ENCODE peak calls at places on chromosomes 1 and 21, in seven cellular contexts. One of them, this sample, is unnamed.
A peak's percentile ranks its signal among the peaks of the same experiment; 100 is the strongest.

GRCh38 chr1:42430286-42430685 is 25.5 kb downstream of the ZMYND12 start:
- DNase-seq in HCT116: no peak
- DNase-seq in endothelial cell of umbilical vein: no peak
- DNase-seq in right lobe of liver: no peak
- DNase-seq in heart left ventricle: no peak
- DNase-seq in transverse colon: no peak
- DNase-seq in ovary: no peak
- DNase-seq in this sample: no peak

GRCh38 chr1:114428083-114428754 is 82.8 kb downstream of the TRIM33 start:
- DNase-seq in ovary: no peak
- DNase-seq in heart left ventricle: no peak
- DNase-seq in endothelial cell of umbilical vein: peak; percentile 43
- DNase-seq in right lobe of liver: no peak
- DNase-seq in HCT116: no peak
- DNase-seq in transverse colon: no peak
- DNase-seq in this sample: no peak

GRCh38 chr1:7069888-7070287 is 284.6 kb downstream of the CAMTA1 start:
- DNase-seq in transverse colon: no peak
- DNase-seq in heart left ventricle: no peak
- DNase-seq in right lobe of liver: no peak
- DNase-seq in ovary: peak; percentile 21
- DNase-seq in HCT116: no peak
- DNase-seq in endothelial cell of umbilical vein: peak; percentile 1
- DNase-seq in this sample: no peak

GRCh38 chr1:113452921-113453770 is 62.8 kb downstream of the MAGI3 start:
- DNase-seq in transverse colon: peak; percentile 14
- DNase-seq in ovary: no peak
- DNase-seq in right lobe of liver: no peak
- DNase-seq in heart left ventricle: no peak
- DNase-seq in HCT116: peak; percentile 39
- DNase-seq in endothelial cell of umbilical vein: peak; percentile 60
- DNase-seq in this sample: no peak

GRCh38 chr1:174812026-174812425 is 187.7 kb upstream of the CACYBP start:
- DNase-seq in heart left ventricle: no peak
- DNase-seq in endothelial cell of umbilical vein: no peak
- DNase-seq in HCT116: no peak
- DNase-seq in transverse colon: no peak
- DNase-seq in ovary: no peak
- DNase-seq in right lobe of liver: no peak
- DNase-seq in this sample: no peak

GRCh38 chr1:245306628-245307410 is 152.0 kb downstream of the KIF26B start:
- DNase-seq in right lobe of liver: no peak
- DNase-seq in transverse colon: no peak
- DNase-seq in ovary: no peak
- DNase-seq in endothelial cell of umbilical vein: no peak
- DNase-seq in heart left ventricle: no peak
- DNase-seq in HCT116: no peak
- DNase-seq in this sample: no peak

GRCh38 chr21:18369115-18369514 is 34.5 kb downstream of the TMPRSS15 start:
- DNase-seq in transverse colon: no peak
- DNase-seq in heart left ventricle: no peak
- DNase-seq in endothelial cell of umbilical vein: peak; percentile 1
- DNase-seq in HCT116: no peak
- DNase-seq in ovary: no peak
- DNase-seq in right lobe of liver: no peak
- DNase-seq in this sample: no peak

GRCh38 chr1:162498442-162498785 is 796 bp downstream of the UHMK1 start:
- DNase-seq in HCT116: no peak
- DNase-seq in heart left ventricle: no peak
- DNase-seq in right lobe of liver: no peak
- DNase-seq in transverse colon: no peak
- DNase-seq in endothelial cell of umbilical vein: peak; percentile 59
- DNase-seq in ovary: no peak
- DNase-seq in this sample: no peak

GRCh38 chr21:31221051-31221450 is 123.0 kb downstream of the TIAM1 start:
- DNase-seq in right lobe of liver: no peak
- DNase-seq in endothelial cell of umbilical vein: no peak
- DNase-seq in transverse colon: no peak
- DNase-seq in heart left ventricle: no peak
- DNase-seq in ovary: no peak
- DNase-seq in HCT116: no peak
- DNase-seq in this sample: no peak

GRCh38 chr1:66768935-66769334 is 16.7 kb downstream of the DYNLT5 start:
- DNase-seq in right lobe of liver: no peak
- DNase-seq in HCT116: no peak
- DNase-seq in transverse colon: no peak
- DNase-seq in endothelial cell of umbilical vein: no peak
- DNase-seq in heart left ventricle: no peak
- DNase-seq in ovary: no peak
- DNase-seq in this sample: no peak

GRCh38 chr1:96536576-96536975 is 185.0 kb upstream of the PTBP2 start:
- DNase-seq in ovary: no peak
- DNase-seq in heart left ventricle: no peak
- DNase-seq in endothelial cell of umbilical vein: no peak
- DNase-seq in right lobe of liver: no peak
- DNase-seq in transverse colon: no peak
- DNase-seq in HCT116: no peak
- DNase-seq in this sample: no peak

GRCh38 chr1:186152945-186153309 is 222.1 kb downstream of the TPR start:
- DNase-seq in right lobe of liver: no peak
- DNase-seq in HCT116: no peak
- DNase-seq in heart left ventricle: no peak
- DNase-seq in ovary: no peak
- DNase-seq in transverse colon: no peak
- DNase-seq in endothelial cell of umbilical vein: no peak
- DNase-seq in this sample: no peak

GRCh38 chr1:92739669-92740524 is 45.0 kb downstream of the EVI5 start:
- DNase-seq in ovary: no peak
- DNase-seq in right lobe of liver: no peak
- DNase-seq in HCT116: no peak
- DNase-seq in transverse colon: no peak
- DNase-seq in endothelial cell of umbilical vein: no peak
- DNase-seq in heart left ventricle: no peak
- DNase-seq in this sample: no peak

GRCh38 chr21:42561742-42562141 is 48.1 kb downstream of the SLC37A1 start:
- DNase-seq in ovary: no peak
- DNase-seq in heart left ventricle: no peak
- DNase-seq in endothelial cell of umbilical vein: no peak
- DNase-seq in right lobe of liver: no peak
- DNase-seq in HCT116: no peak
- DNase-seq in transverse colon: peak; percentile 44
- DNase-seq in this sample: peak; percentile 29

GRCh38 chr21:45613396-45613795 is 30.1 kb upstream of the PCBP3 start:
- DNase-seq in endothelial cell of umbilical vein: no peak
- DNase-seq in transverse colon: no peak
- DNase-seq in right lobe of liver: no peak
- DNase-seq in HCT116: no peak
- DNase-seq in heart left ventricle: no peak
- DNase-seq in ovary: no peak
- DNase-seq in this sample: no peak

GRCh38 chr1:16922885-16923431 is 1.2 kb downstream of the CROCC start:
- DNase-seq in transverse colon: no peak
- DNase-seq in ovary: no peak
- DNase-seq in right lobe of liver: peak; percentile 31
- DNase-seq in endothelial cell of umbilical vein: no peak
- DNase-seq in HCT116: no peak
- DNase-seq in heart left ventricle: no peak
- DNase-seq in this sample: no peak

GRCh38 chr1:38004284-38005101 is 821 bp downstream of the FHL3 start:
- DNase-seq in right lobe of liver: peak; percentile 54
- DNase-seq in transverse colon: no peak
- DNase-seq in heart left ventricle: no peak
- DNase-seq in ovary: no peak
- DNase-seq in HCT116: no peak
- DNase-seq in endothelial cell of umbilical vein: peak; percentile 38
- DNase-seq in this sample: no peak

GRCh38 chr1:181112071-181112929 is 23.8 kb downstream of the IER5 start:
- DNase-seq in heart left ventricle: no peak
- DNase-seq in endothelial cell of umbilical vein: peak; percentile 87
- DNase-seq in ovary: peak; percentile 82
- DNase-seq in transverse colon: peak; percentile 77
- DNase-seq in right lobe of liver: peak; percentile 84
- DNase-seq in HCT116: peak; percentile 96
- DNase-seq in this sample: peak; percentile 94

GRCh38 chr1:31669786-31670582 is 25.3 kb upstream of the PEF1 start:
- DNase-seq in HCT116: peak; percentile 12
- DNase-seq in ovary: peak; percentile 84
- DNase-seq in heart left ventricle: peak; percentile 81
- DNase-seq in transverse colon: peak; percentile 90
- DNase-seq in right lobe of liver: peak; percentile 87
- DNase-seq in endothelial cell of umbilical vein: peak; percentile 77
- DNase-seq in this sample: peak; percentile 94

GRCh38 chr21:22855581-22855980 is 1857.4 kb downstream of the NCAM2 start:
- DNase-seq in endothelial cell of umbilical vein: peak; percentile 57
- DNase-seq in right lobe of liver: no peak
- DNase-seq in HCT116: no peak
- DNase-seq in heart left ventricle: no peak
- DNase-seq in transverse colon: no peak
- DNase-seq in ovary: no peak
- DNase-seq in this sample: no peak

DNA sequence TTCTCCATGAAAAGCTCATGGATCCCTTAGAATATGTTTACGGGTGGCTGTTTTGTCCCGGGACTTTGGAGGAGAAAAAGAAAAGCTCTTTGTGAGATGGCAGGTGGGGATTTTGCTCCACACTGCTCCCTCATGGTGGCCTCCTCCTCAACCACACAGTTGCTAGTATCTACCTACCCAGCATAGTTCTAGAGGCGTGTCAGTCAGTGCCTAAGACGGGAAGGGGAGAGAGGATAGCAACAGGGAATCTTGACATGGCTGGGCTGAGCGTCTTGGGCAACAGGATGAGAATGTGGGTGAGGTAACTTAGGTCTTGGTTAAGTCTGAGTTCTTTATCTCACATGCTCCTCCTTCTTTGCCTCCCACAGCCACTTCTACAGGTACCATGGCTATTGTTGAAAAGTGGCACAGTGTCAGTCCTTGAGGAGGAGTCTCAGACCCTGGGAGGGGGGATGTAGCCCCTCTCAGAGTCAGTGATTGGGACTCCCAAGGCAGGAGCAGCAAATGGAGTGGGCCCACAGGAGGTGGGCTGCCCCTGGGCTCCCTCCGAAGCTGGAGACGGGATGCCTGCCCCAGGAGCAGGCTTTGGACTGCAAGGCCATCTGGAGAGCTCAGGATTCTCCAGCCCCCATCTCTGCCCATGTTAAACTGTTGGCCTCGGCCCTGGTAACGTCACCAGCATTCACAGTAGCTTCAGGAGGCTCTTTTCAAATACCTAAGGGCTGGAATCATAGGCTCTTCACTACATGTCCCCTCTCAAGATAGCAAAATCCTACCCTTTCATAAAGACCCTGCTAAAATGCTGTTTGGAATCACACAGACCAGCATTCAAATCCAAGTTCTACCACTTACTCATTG is 75.5 kb downstream of the TENT5C start:
- DNase-seq in right lobe of liver: no peak
- DNase-seq in ovary: no peak
- DNase-seq in transverse colon: no peak
- DNase-seq in endothelial cell of umbilical vein: no peak
- DNase-seq in heart left ventricle: no peak
- DNase-seq in HCT116: no peak
- DNase-seq in this sample: no peak
- H3K4me3 ChIP-seq in right lobe of liver: no peak overlapping the region
- H3K4me3 ChIP-seq in ovary: no peak overlapping the region
- H3K4me3 ChIP-seq in transverse colon: no peak overlapping the region
- H3K4me3 ChIP-seq in endothelial cell of umbilical vein: no peak overlapping the region
- H3K4me3 ChIP-seq in heart left ventricle: no peak overlapping the region
- H3K4me3 ChIP-seq in HCT116: no peak overlapping the region
- H3K4me3 ChIP-seq in this sample: no peak overlapping the region

DNA sequence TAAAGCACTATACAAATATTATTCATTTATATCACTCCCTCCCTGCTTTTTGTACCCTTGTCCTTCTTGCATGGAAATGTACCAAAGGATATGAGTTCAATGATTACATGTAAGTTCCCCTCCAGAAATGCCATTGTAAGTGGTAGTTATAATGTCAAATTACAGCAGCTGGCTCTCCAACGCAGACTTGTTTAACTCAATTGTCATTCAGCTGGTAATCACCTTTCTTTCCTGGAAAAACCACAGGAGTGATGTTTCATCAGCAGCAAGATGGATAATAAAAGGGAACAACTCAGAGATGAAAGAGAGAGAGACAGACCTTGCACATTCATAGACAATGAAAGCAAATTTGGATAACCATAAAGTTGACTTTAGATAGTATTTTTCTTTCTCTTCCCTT is 578.6 kb upstream of the PBX1 start:
- DNase-seq in transverse colon: no peak
- DNase-seq in ovary: no peak
- DNase-seq in endothelial cell of umbilical vein: no peak
- DNase-seq in right lobe of liver: no peak
- DNase-seq in heart left ventricle: no peak
- DNase-seq in HCT116: no peak
- DNase-seq in this sample: no peak
- H3K27ac ChIP-seq in transverse colon: no peak overlapping the region
- H3K27ac ChIP-seq in ovary: no peak overlapping the region
- H3K27ac ChIP-seq in endothelial cell of umbilical vein: no peak overlapping the region
- H3K27ac ChIP-seq in right lobe of liver: no peak overlapping the region
- H3K27ac ChIP-seq in heart left ventricle: no peak overlapping the region
- H3K27ac ChIP-seq in HCT116: no peak overlapping the region
- H3K27ac ChIP-seq in this sample: no peak overlapping the region

GRCh38 chr1:39671793-39672550 is at the start of gene NT5C1A:
- DNase-seq in HCT116: no peak
- DNase-seq in right lobe of liver: no peak
- DNase-seq in transverse colon: peak; percentile 15
- DNase-seq in ovary: peak; percentile 31
- DNase-seq in heart left ventricle: peak; percentile 70
- DNase-seq in endothelial cell of umbilical vein: no peak
- DNase-seq in this sample: no peak

GRCh38 chr1:39670689-39671088 is 1.2 kb downstream of the NT5C1A start:
- DNase-seq in endothelial cell of umbilical vein: no peak
- DNase-seq in right lobe of liver: no peak
- DNase-seq in heart left ventricle: no peak
- DNase-seq in ovary: no peak
- DNase-seq in transverse colon: no peak
- DNase-seq in HCT116: no peak
- DNase-seq in this sample: no peak

GRCh38 chr1:39673215-39673614 is 1.3 kb upstream of the NT5C1A start:
- DNase-seq in heart left ventricle: peak; percentile 11
- DNase-seq in ovary: no peak
- DNase-seq in HCT116: no peak
- DNase-seq in endothelial cell of umbilical vein: no peak
- DNase-seq in transverse colon: no peak
- DNase-seq in right lobe of liver: no peak
- DNase-seq in this sample: no peak

GRCh38 chr1:39672551-39672947 is 642 bp upstream of the NT5C1A start:
- DNase-seq in transverse colon: no peak
- DNase-seq in ovary: no peak
- DNase-seq in HCT116: no peak
- DNase-seq in right lobe of liver: no peak
- DNase-seq in endothelial cell of umbilical vein: peak; percentile 13
- DNase-seq in heart left ventricle: no peak
- DNase-seq in this sample: no peak

GRCh38 chr1:39671433-39671792 is 494 bp downstream of the NT5C1A start:
- DNase-seq in heart left ventricle: peak; percentile 82
- DNase-seq in endothelial cell of umbilical vein: no peak
- DNase-seq in HCT116: no peak
- DNase-seq in right lobe of liver: no peak
- DNase-seq in transverse colon: no peak
- DNase-seq in ovary: peak; percentile 46
- DNase-seq in this sample: no peak
- TF ChIP-seq POLR2A in heart left ventricle: no peak
- TF ChIP-seq POLR2A in endothelial cell of umbilical vein: no peak
- TF ChIP-seq POLR2A in HCT116: no peak
- TF ChIP-seq POLR2A in right lobe of liver: no peak
- TF ChIP-seq POLR2A in transverse colon: no peak
- TF ChIP-seq POLR2A in ovary: no peak
- TF ChIP-seq POLR2A in this sample: no peak

GRCh38 chr21:36482181-36482580 is 2.3 kb upstream of the CLDN14 start:
- DNase-seq in right lobe of liver: no peak
- DNase-seq in endothelial cell of umbilical vein: no peak
- DNase-seq in transverse colon: no peak
- DNase-seq in HCT116: no peak
- DNase-seq in heart left ventricle: no peak
- DNase-seq in ovary: no peak
- DNase-seq in this sample: no peak
- H3K4me3 ChIP-seq in right lobe of liver: no peak overlapping the region
- H3K4me3 ChIP-seq in endothelial cell of umbilical vein: no peak overlapping the region
- H3K4me3 ChIP-seq in transverse colon: no peak overlapping the region
- H3K4me3 ChIP-seq in HCT116: no peak overlapping the region
- H3K4me3 ChIP-seq in heart left ventricle: no peak overlapping the region
- H3K4me3 ChIP-seq in ovary: no peak overlapping the region
- H3K4me3 ChIP-seq in this sample: no peak overlapping the region

This sample was measured in sigmoid colon.